ENCODE peak calls at places on chromosomes 12 and 14, in six cellular contexts. F is activated CD4-positive, alpha-beta T cell treated with anti-CD3 and anti-CD28 coated beads for 1 hour; W is SHP77; R is stimulated activated CD4-positive, alpha-beta T cell treated with anti-CD3 and anti-CD28 coated beads, Interleukin-12 subunit alpha, Interleukin-12 subunit beta, amount 100 ng/mL, for 4 hours; A is IMR-90; H is glutamatergic neuron. I is an unnamed sample.

GRCh38 chr12:65536876-65537661 is 258.6 kb downstream of the MSRB3 start:
- DNase-seq in F (no peak), W (no peak), R (no peak), A (peak; percentile 100), H (no peak), I (no peak)

GRCh38 chr14:31926123-31926522 is 151.0 kb upstream of the ARHGAP5 start:
- DNase-seq in F (no peak), W (peak; percentile 28), R (no peak), A (peak; percentile 53), H (no peak), I (peak; percentile 49)

GRCh38 chr12:53213348-53213747 is 6.3 kb upstream of the ITGB7 start:
- DNase-seq in F (peak; percentile 74), W (peak; percentile 76), R (peak; percentile 87), A (peak; percentile 70), H (peak; percentile 95), I (peak; percentile 91)

GRCh38 chr12:68259318-68259940 is 6.0 kb upstream of the IL22 start:
- DNase-seq in F (no peak), W (no peak), R (no peak), A (peak; percentile 92), H (no peak), I (no peak)

GRCh38 chr14:67387195-67387594 is 24.8 kb downstream of the PLEK2 start:
- DNase-seq in F (no peak), W (no peak), R (no peak), A (peak; percentile 56), H (no peak), I (no peak)

GRCh38 chr12:32178341-32179010 is 71.8 kb downstream of the BICD1 start:
- DNase-seq in F (no peak), W (no peak), R (no peak), A (no peak), H (no peak), I (no peak)

GRCh38 chr12:123571343-123571813 is 13.0 kb upstream of the TMED2 start:
- DNase-seq in F (no peak), W (peak; percentile 85), R (no peak), A (peak; percentile 72), H (peak; percentile 26), I (peak; percentile 59)

GRCh38 chr14:61080591-61081010 is 99.6 kb downstream of the SLC38A6 start:
- DNase-seq in F (no peak), W (no peak), R (no peak), A (peak; percentile 83), H (peak; percentile 31), I (no peak)

GRCh38 chr14:99729991-99730875 is 46.1 kb downstream of the CYP46A1 start:
- DNase-seq in F (peak; percentile 41), W (no peak), R (peak; percentile 74), A (peak; percentile 19), H (peak; percentile 95), I (peak; percentile 96)

GRCh38 chr14:56855891-56856461 is 45.7 kb upstream of the OTX2 start:
- DNase-seq in F (no peak), W (no peak), R (no peak), A (no peak), H (no peak), I (no peak)

GRCh38 chr12:123907726-123908476 is 64.7 kb downstream of the CCDC92 start:
- DNase-seq in F (no peak), W (no peak), R (no peak), A (no peak), H (no peak), I (no peak)

GRCh38 chr12:111393700-111394275 is 11.9 kb upstream of the SH2B3 start:
- DNase-seq in F (no peak), W (no peak), R (no peak), A (peak; percentile 42), H (no peak), I (no peak)

GRCh38 chr12:7302536-7303113 is 1.2 kb upstream of the ACSM4 start:
- DNase-seq in F (no peak), W (no peak), R (no peak), A (no peak), H (no peak), I (no peak)

GRCh38 chr14:91245029-91245428 is 525 bp upstream of the GPR68 start:
- DNase-seq in F (peak; percentile 41), W (no peak), R (peak; percentile 57), A (no peak), H (no peak), I (no peak)

GRCh38 chr14:85701116-85701515 is 171.2 kb downstream of the FLRT2 start:
- DNase-seq in F (no peak), W (no peak), R (no peak), A (no peak), H (no peak), I (no peak)

GRCh38 chr14:105315941-105316562 is 1.5 kb downstream of the PACS2 start:
- DNase-seq in F (no peak), W (no peak), R (no peak), A (no peak), H (peak; percentile 28), I (peak; percentile 27)

GRCh38 chr14:91258021-91258618 is 13.6 kb upstream of the GPR68 start:
- DNase-seq in F (no peak), W (no peak), R (no peak), A (peak; percentile 12), H (no peak), I (no peak)

GRCh38 chr12:112025808-112026375 is 12.7 kb downstream of the ERP29 start:
- DNase-seq in F (no peak), W (no peak), R (no peak), A (no peak), H (no peak), I (no peak)

GRCh38 chr12:53174881-53175491 is 5.5 kb upstream of the ZNF740 start:
- DNase-seq in F (no peak), W (peak; percentile 82), R (no peak), A (peak; percentile 42), H (no peak), I (no peak)

GRCh38 chr12:80715850-80716249 is 862 bp upstream of the MYF5 start:
- DNase-seq in F (no peak), W (no peak), R (no peak), A (no peak), H (no peak), I (no peak)

GRCh38 chr12:3655331-3655900 is 97.5 kb downstream of the CRACR2A start:
- DNase-seq in F (no peak), W (no peak), R (no peak), A (no peak), H (peak; percentile 46), I (peak; percentile 78)

GRCh38 chr14:101835566-101835965 is 74.1 kb downstream of the PPP2R5C start:
- DNase-seq in F (no peak), W (no peak), R (no peak), A (no peak), H (no peak), I (no peak)

GRCh38 chr14:103755060-103755459 is 39.5 kb downstream of the ZFYVE21 start:
- DNase-seq in F (no peak), W (no peak), R (no peak), A (no peak), H (no peak), I (no peak)

GRCh38 chr12:22312336-22312735 is 22.2 kb downstream of the ST8SIA1 start:
- DNase-seq in F (no peak), W (no peak), R (no peak), A (peak; percentile 54), H (no peak), I (no peak)

GRCh38 chr14:32697704-32698103 is 241.0 kb upstream of the NPAS3 start:
- DNase-seq in F (no peak), W (no peak), R (no peak), A (peak; percentile 54), H (no peak), I (no peak)

GRCh38 chr12:116045158-116045557 is 232.3 kb downstream of the MED13L start:
- DNase-seq in F (no peak), W (no peak), R (no peak), A (no peak), H (no peak), I (no peak)

GRCh38 chr12:6724409-6724797 is 557 bp downstream of the COPS7A start:
- DNase-seq in F (no peak), W (no peak), R (no peak), A (peak; percentile 16), H (peak; percentile 32), I (peak; percentile 49)

GRCh38 chr14:89415139-89415538 is 1.9 kb downstream of the FOXN3 start:
- DNase-seq in F (no peak), W (no peak), R (no peak), A (no peak), H (no peak), I (no peak)

GRCh38 chr14:45284802-45285201 is 31.8 kb upstream of the MIS18BP1 start:
- DNase-seq in F (no peak), W (no peak), R (no peak), A (no peak), H (no peak), I (no peak)

GRCh38 chr12:44618960-44619359 is 257.2 kb downstream of the NELL2 start:
- DNase-seq in F (no peak), W (peak; percentile 18), R (no peak), A (no peak), H (no peak), I (no peak)

GRCh38 chr14:34113051-34113511 is 162.2 kb upstream of the EGLN3 start:
- DNase-seq in F (no peak), W (no peak), R (no peak), A (peak; percentile 31), H (no peak), I (no peak)

GRCh38 chr12:91978143-91978542 is 167.5 kb downstream of the BTG1 start:
- DNase-seq in F (no peak), W (no peak), R (no peak), A (peak; percentile 73), H (no peak), I (no peak)

GRCh38 chr12:110355080-110355479 is 48.4 kb downstream of the ANAPC7 start:
- DNase-seq in F (no peak), W (peak; percentile 14), R (no peak), A (no peak), H (no peak), I (peak; percentile 76)

GRCh38 chr14:55117816-55118441 is 11.1 kb upstream of the LGALS3 start:
- DNase-seq in F (no peak), W (no peak), R (no peak), A (no peak), H (no peak), I (no peak)

GRCh38 chr12:11958216-11959091 is 112.3 kb upstream of the BCL2L14 start:
- DNase-seq in F (no peak), W (no peak), R (peak; percentile 22), A (peak; percentile 95), H (no peak), I (no peak)

GRCh38 chr12:18008642-18009041 is 81.4 kb downstream of the RERGL start:
- DNase-seq in F (no peak), W (no peak), R (no peak), A (no peak), H (no peak), I (no peak)

GRCh38 chr14:62661818-62662217 is 383.4 kb downstream of the KCNH5 start:
- DNase-seq in F (no peak), W (no peak), R (no peak), A (peak; percentile 22), H (no peak), I (no peak)

GRCh38 chr12:115570271-115570777 is 707.2 kb downstream of the MED13L start:
- DNase-seq in F (no peak), W (no peak), R (no peak), A (peak; percentile 48), H (peak; percentile 38), I (no peak)

GRCh38 chr14:68866991-68867533 is 74.2 kb upstream of the ZFP36L1 start:
- DNase-seq in F (no peak), W (no peak), R (no peak), A (no peak), H (no peak), I (no peak)

I was measured in D341Med.